ENCODE peak calls at places on chromosomes 13 and 19, in seven cellular contexts. S, H, N, Q, K, U and P are unnamed samples. For H3K4me1, the result is how much of the 10 kb centered on the place peaks cover.

GRCh38 chr13:106098778-106099177 is 436.7 kb downstream of the EFNB2 start:
- DNase-seq in S (no peak), H (no peak), N (no peak), Q (no peak), K (no peak), U (no peak), P (no peak)

GRCh38 chr19:38213911-38214625 is 10.0 kb downstream of the DPF1 start:
- DNase-seq in S (no peak), H (no peak), N (no peak), Q (no peak), K (no peak), U (no peak), P (no peak)

GRCh38 chr13:26112843-26113242 is 61.0 kb upstream of the SHISA2 start:
- DNase-seq in S (no peak), H (no peak), N (no peak), Q (no peak), K (no peak), U (no peak), P (no peak)

GRCh38 chr19:56837004-56837403 is 3.5 kb downstream of the PEG3 start:
- DNase-seq in S (no peak), H (no peak), N (no peak), Q (no peak), K (no peak), U (no peak), P (no peak)

GRCh38 chr19:35785087-35785627 is 9.8 kb downstream of the ARHGAP33 start:
- DNase-seq in S (no peak), H (no peak), N (no peak), Q (no peak), K (no peak), U (no peak), P (no peak)

GRCh38 chr19:32343550-32344262 is 1.7 kb upstream of the ZNF507 start:
- DNase-seq in S (no peak), H (no peak), N (no peak), Q (no peak), K (no peak), U (no peak), P (no peak)

GRCh38 chr13:32381539-32381938 is 46.4 kb downstream of the N4BP2L1 start:
- DNase-seq in S (no peak), H (peak), N (no peak), Q (peak), K (no peak), U (no peak), P (no peak)

GRCh38 chr19:55494172-55494761 is 6.0 kb downstream of the SSC5D start:
- DNase-seq in S (no peak), H (no peak), N (no peak), Q (no peak), K (no peak), U (no peak), P (no peak)

GRCh38 chr13:45367995-45368394 is 27.0 kb upstream of the TPT1 start:
- DNase-seq in S (no peak), H (no peak), N (no peak), Q (no peak), K (no peak), U (no peak), P (no peak)

GRCh38 chr13:25018729-25019115 is 77.2 kb upstream of the PABPC3 start:
- DNase-seq in S (no peak), H (peak), N (no peak), Q (no peak), K (no peak), U (no peak), P (no peak)

GRCh38 chr13:83453723-83454122 is 428.6 kb downstream of the SLITRK1 start:
- DNase-seq in S (no peak), H (no peak), N (no peak), Q (no peak), K (no peak), U (no peak), P (no peak)

GRCh38 chr19:54248016-54248601 is 5.5 kb upstream of the LILRA6 start:
- DNase-seq in S (no peak), H (peak), N (no peak), Q (no peak), K (no peak), U (no peak), P (no peak)

GRCh38 chr19:3343619-3344502 is 22.5 kb upstream of the NFIC start:
- DNase-seq in S (peak), H (peak), N (peak), Q (no peak), K (peak), U (peak), P (peak)

GRCh38 chr19:43624933-43625332 is 5.5 kb upstream of the ZNF428 start:
- DNase-seq in S (peak), H (peak), N (no peak), Q (peak), K (no peak), U (peak), P (no peak)

GRCh38 chr19:18167975-18168645 is 5.5 kb upstream of the IFI30 start:
- DNase-seq in S (peak), H (peak), N (no peak), Q (peak), K (no peak), U (peak), P (no peak)

GRCh38 chr13:33372251-33372919 is 86.8 kb upstream of the STARD13 start:
- DNase-seq in S (no peak), H (no peak), N (no peak), Q (no peak), K (no peak), U (no peak), P (no peak)

GRCh38 chr19:5805465-5806132 is 732 bp downstream of the NRTN start:
- DNase-seq in S (peak), H (peak), N (peak), Q (peak), K (no peak), U (peak), P (peak)

GRCh38 chr13:24041822-24042221 is 118.7 kb upstream of the SPATA13 start:
- DNase-seq in S (no peak), H (no peak), N (no peak), Q (no peak), K (no peak), U (no peak), P (no peak)

GRCh38 chr13:52393572-52394357 is 12.2 kb downstream of the THSD1 start:
- DNase-seq in S (no peak), H (no peak), N (no peak), Q (no peak), K (no peak), U (no peak), P (no peak)

GRCh38 chr13:47188802-47189201 is 291.9 kb upstream of the HTR2A start:
- DNase-seq in S (no peak), H (no peak), N (no peak), Q (no peak), K (no peak), U (no peak), P (no peak)

GRCh38 chr13:33728271-33729037 is 89.5 kb upstream of the RFC3 start:
- DNase-seq in S (no peak), H (no peak), N (no peak), Q (no peak), K (no peak), U (no peak), P (no peak)

GRCh38 chr13:113495494-113496251 is 5.2 kb upstream of the DCUN1D2 start:
- DNase-seq in S (no peak), H (no peak), N (no peak), Q (peak), K (no peak), U (no peak), P (no peak)

GRCh38 chr19:49713236-49713845 is 22.4 kb downstream of the CPT1C start:
- DNase-seq in S (no peak), H (no peak), N (no peak), Q (no peak), K (no peak), U (no peak), P (peak)

GRCh38 chr13:65387743-65388347 is 1842.3 kb downstream of the PCDH9 start:
- DNase-seq in S (no peak), H (no peak), N (no peak), Q (no peak), K (no peak), U (no peak), P (no peak)

GRCh38 chr19:15715642-15716041 is 12.2 kb upstream of the OR10H2 start:
- DNase-seq in S (no peak), H (peak), N (no peak), Q (no peak), K (no peak), U (no peak), P (no peak)

GRCh38 chr13:45258339-45258685 is 57.5 kb upstream of the KCTD4 start:
- DNase-seq in S (no peak), H (peak), N (no peak), Q (peak), K (no peak), U (no peak), P (no peak)

GRCh38 chr19:48819366-48819816 is 8.6 kb upstream of the BCAT2 start:
- DNase-seq in S (peak), H (peak), N (peak), Q (no peak), K (peak), U (peak), P (peak)

GRCh38 chr19:28956421-28956820 is 256.5 kb downstream of the UQCRFS1 start:
- DNase-seq in S (no peak), H (no peak), N (no peak), Q (no peak), K (no peak), U (no peak), P (no peak)

GRCh38 chr13:83327091-83327490 is 555.2 kb downstream of the SLITRK1 start:
- DNase-seq in S (no peak), H (no peak), N (no peak), Q (no peak), K (no peak), U (no peak), P (no peak)

GRCh38 chr19:9720541-9720940 is 45.6 kb upstream of the ZNF562 start:
- DNase-seq in S (no peak), H (no peak), N (no peak), Q (no peak), K (no peak), U (no peak), P (no peak)

GRCh38 chr19:51926426-51926783 is 867 bp upstream of the ZNF613 start:
- DNase-seq in S (no peak), H (no peak), N (no peak), Q (no peak), K (no peak), U (no peak), P (no peak)

GRCh38 chr13:91482427-91482826 is 84.0 kb downstream of the GPC5 start:
- DNase-seq in S (no peak), H (no peak), N (no peak), Q (no peak), K (no peak), U (no peak), P (no peak)

GRCh38 chr13:101523732-101524131 is 71.3 kb downstream of the ITGBL1 start:
- DNase-seq in S (no peak), H (no peak), N (no peak), Q (no peak), K (no peak), U (no peak), P (no peak)

GRCh38 chr19:55618426-55618825 is 5.9 kb downstream of the ZNF784 start:
- DNase-seq in S (no peak), H (no peak), N (no peak), Q (no peak), K (no peak), U (no peak), P (no peak)

GRCh38 chr19:14059652-14060155 is 2.2 kb downstream of the PALM3 start:
- DNase-seq in S (no peak), H (no peak), N (no peak), Q (no peak), K (no peak), U (no peak), P (no peak)

GRCh38 chr19:48445256-48445605 is 552 bp upstream of the GRWD1 start:
- DNase-seq in S (no peak), H (no peak), N (no peak), Q (peak), K (no peak), U (no peak), P (peak)

GRCh38 chr13:32824671-32825070 is 191.6 kb upstream of the KL start:
- DNase-seq in S (no peak), H (no peak), N (no peak), Q (no peak), K (peak), U (no peak), P (no peak)

GRCh38 chr19:39327318-39327717 is 6.7 kb upstream of the LRFN1 start:
- DNase-seq in S (no peak), H (no peak), N (no peak), Q (no peak), K (no peak), U (no peak), P (no peak)
- H3K4me1 ChIP-seq in S (under half), H (under half), N (under half), Q (under half), K (under half), U (under half), P (under half)

DNA sequence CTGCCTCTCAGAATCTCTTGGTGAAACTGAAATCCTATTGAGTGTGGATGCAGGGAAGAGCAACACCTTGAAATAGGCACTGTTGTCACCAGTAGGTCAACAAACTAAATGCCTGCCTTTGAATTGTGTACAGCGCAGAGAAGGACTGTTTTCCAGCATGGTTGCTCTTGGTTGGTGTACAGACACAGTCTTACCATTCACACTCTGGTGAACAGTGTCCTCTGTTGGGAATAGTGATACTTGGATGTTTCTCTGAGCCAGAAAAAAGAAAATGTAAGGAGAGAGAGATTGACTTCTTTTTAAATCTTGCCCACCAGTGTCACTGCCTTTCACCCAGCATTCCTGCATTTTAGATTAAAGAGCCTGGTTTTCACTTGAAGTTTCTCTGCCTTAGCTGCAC is 179.7 kb downstream of the STK24 start:
- DNase-seq in S (no peak), H (no peak), N (no peak), Q (no peak), K (no peak), U (no peak), P (no peak)
- TF ChIP-seq CTCF in S (no peak), H (no peak), N (no peak), Q (peak), K (peak), U (peak), P (peak)

DNA sequence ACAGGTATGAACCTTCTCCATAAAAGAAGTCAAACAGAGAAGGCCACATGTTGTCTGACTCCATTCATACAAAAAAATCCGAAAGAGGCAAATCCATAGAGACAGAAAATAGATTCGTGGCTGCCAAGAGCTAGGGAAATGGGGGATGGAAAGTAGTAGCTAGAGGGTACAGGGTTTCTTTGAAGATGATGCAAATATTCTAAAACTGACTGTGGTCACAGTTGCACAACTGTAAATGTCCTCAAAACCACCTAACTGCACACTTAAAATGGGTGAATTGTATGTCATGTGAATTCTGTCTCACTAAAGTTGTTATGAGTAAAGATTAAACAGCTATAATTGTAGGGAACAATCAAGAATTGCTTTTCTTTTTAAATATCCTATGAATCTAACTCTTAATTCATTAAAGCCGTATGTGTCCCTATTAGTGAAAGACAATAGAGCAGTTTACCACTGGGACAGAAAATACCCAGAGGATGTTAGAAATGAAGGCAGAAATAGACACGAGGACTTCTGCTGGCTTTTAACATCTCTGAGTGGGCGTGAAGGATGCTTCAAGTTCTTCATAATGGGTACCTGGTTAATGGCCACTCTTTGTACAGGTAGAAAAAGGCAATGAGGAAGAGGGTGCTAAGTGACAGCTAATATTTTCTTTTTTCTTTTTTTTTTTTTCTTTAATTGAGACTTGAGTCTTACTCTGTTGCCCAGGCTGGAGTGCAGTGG is 21.2 kb downstream of the INSR start:
- DNase-seq in S (no peak), H (no peak), N (no peak), Q (no peak), K (no peak), U (no peak), P (no peak)
- H3K4me1 ChIP-seq in S (under half), H (under half), N (under half), Q (under half), K (under half), U (under half), P (under half)

GRCh38 chr19:45767410-45767880 is 1.6 kb downstream of the SIX5 start:
- DNase-seq in S (peak), H (peak), N (peak), Q (peak), K (no peak), U (peak), P (peak)

GRCh38 chr19:45766919-45767346 is 2.1 kb downstream of the SIX5 start:
- DNase-seq in S (no peak), H (no peak), N (no peak), Q (peak), K (no peak), U (no peak), P (no peak)

GRCh38 chr19:45769054-45769782 is at the start of gene SIX5:
- DNase-seq in S (peak), H (peak), N (peak), Q (peak), K (peak), U (peak), P (peak)

GRCh38 chr19:45768644-45769053 is 403 bp downstream of the SIX5 start:
- DNase-seq in S (peak), H (no peak), N (no peak), Q (peak), K (no peak), U (no peak), P (no peak)

GRCh38 chr19:45767881-45768643 is 990 bp downstream of the SIX5 start:
- DNase-seq in S (peak), H (peak), N (peak), Q (peak), K (peak), U (peak), P (peak)
- TF ChIP-seq CTCF in S (no peak), H (no peak), N (no peak), Q (no peak), K (no peak), U (no peak), P (no peak)

DNA sequence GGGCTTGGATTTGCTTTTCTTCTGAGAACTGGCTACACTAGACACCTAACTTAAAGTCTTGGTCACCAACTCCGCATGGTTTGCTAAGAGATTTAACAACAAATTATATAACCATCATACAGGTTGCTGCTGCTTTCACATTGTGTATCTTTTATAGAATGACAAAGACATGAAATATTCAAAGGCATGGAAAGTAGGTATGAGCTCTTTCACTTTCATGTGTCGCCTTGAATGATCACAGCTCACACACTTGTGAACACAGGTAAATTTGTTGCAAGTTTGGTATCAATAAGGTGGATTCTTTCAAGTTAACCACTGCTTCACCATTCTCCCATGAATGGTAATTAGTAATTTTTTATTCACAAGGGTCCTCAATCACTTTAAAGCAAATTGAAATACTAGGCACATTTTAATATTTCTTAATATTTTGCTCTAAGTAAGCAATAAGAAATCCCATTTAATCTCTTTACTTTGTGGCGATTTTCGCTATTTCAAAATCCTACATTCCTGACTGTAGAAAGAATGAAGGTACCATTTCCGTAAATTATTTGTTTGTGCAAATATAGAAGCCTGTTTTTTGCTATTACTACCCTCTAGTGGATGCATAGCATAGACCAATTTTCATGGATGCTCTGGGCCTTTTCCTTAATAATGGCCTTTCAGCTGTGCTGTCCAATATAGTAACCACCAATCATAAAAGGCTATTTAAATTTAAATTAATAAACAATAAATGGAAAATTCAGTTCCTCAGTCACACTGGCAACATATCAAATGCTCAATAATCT is 45.5 kb upstream of the FREM2 start:
- DNase-seq in S (no peak), H (no peak), N (no peak), Q (no peak), K (no peak), U (no peak), P (no peak)
- H3K4me1 ChIP-seq in S (under half), H (under half), N (under half), Q (under half), K (under half), U (under half), P (under half)

DNA sequence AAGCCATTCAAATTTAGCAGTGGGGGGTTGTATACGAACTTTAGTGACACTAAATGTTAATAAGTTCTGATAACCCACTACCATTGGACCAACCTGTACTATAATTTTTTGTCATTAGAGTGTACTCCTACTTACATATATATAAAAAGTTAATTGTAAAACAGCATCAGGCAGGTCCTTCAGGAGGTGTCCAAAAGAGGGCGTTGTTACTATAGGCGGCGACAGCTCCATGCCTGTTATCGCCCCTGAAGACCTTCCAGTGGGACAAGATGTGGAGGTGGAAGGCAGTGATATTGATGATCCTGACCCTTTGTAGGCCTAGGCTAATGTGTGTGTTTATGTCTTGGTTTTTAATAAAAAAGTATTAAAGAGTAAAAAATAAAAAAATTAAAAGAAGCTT is 27.5 kb downstream of the SPRYD7 start:
- DNase-seq in S (no peak), H (peak), N (no peak), Q (no peak), K (no peak), U (no peak), P (no peak)
- TF ChIP-seq CTCF in S (no peak), H (no peak), N (no peak), Q (no peak), K (no peak), U (no peak), P (no peak)

GRCh38 chr19:1101337-1101698 is 2.5 kb upstream of the GPX4 start:
- DNase-seq in S (peak), H (no peak), N (no peak), Q (no peak), K (no peak), U (no peak), P (no peak)
- H3K4me1 ChIP-seq in S (half or more), H (under half), N (under half), Q (under half), K (under half), U (half or more), P (under half)

GRCh38 chr19:24159707-24160106 is 72.7 kb downstream of the ZNF254 start:
- DNase-seq in S (no peak), H (peak), N (no peak), Q (no peak), K (no peak), U (no peak), P (no peak)
- TF ChIP-seq CTCF in S (no peak), H (peak), N (no peak), Q (peak), K (no peak), U (peak), P (peak)